ENCODE peak calls at places on chromosomes 2 and 18, in four cellular contexts. C is dorsolateral prefrontal cortex, V is Panc1, I is colonic mucosa. M is an unnamed sample.
A peak's percentile ranks its signal among the peaks of the same experiment; 100 is the strongest.

GRCh38 chr2:143452817-143453462 is 323.7 kb downstream of the ARHGAP15 start:
- DNase-seq in C (no peak), V (no peak), I (no peak), M (no peak)

GRCh38 chr2:98869272-98869641 is 66.8 kb downstream of the CRACDL start:
- DNase-seq in C (no peak), V (no peak), I (peak; percentile 90), M (no peak)

GRCh38 chr2:237307495-237307894 is 106.5 kb downstream of the COL6A3 start:
- DNase-seq in C (no peak), V (no peak), I (no peak), M (no peak)

GRCh38 chr2:141534671-141535359 is 596.0 kb downstream of the LRP1B start:
- DNase-seq in C (no peak), V (no peak), I (no peak), M (no peak)

GRCh38 chr2:45826889-45827635 is 175.6 kb downstream of the PRKCE start:
- DNase-seq in C (peak; percentile 31), V (no peak), I (no peak), M (no peak)

GRCh38 chr2:25618676-25619075 is 54.7 kb downstream of the DTNB start:
- DNase-seq in C (no peak), V (peak; percentile 75), I (no peak), M (no peak)

GRCh38 chr18:72543362-72544055 is 633 bp downstream of the CBLN2 start:
- DNase-seq in C (no peak), V (no peak), I (no peak), M (no peak)

GRCh38 chr2:218387369-218388194 is 5.5 kb downstream of the SLC11A1 start:
- DNase-seq in C (no peak), V (no peak), I (peak; percentile 85), M (peak; percentile 61)

GRCh38 chr2:61962095-61962984 is 56.9 kb downstream of the COMMD1 start:
- DNase-seq in C (no peak), V (no peak), I (peak; percentile 63), M (no peak)

GRCh38 chr2:951224-952006 is 766 bp downstream of the SNTG2 start:
- DNase-seq in C (no peak), V (no peak), I (no peak), M (no peak)

GRCh38 chr2:20444113-20444992 is 2.5 kb upstream of the RHOB start:
- DNase-seq in C (no peak), V (no peak), I (no peak), M (no peak)

GRCh38 chr2:37893327-37893726 is 31.8 kb upstream of the RMDN2 start:
- DNase-seq in C (no peak), V (no peak), I (no peak), M (no peak)

GRCh38 chr2:29844713-29845320 is 76.6 kb downstream of the ALK start:
- DNase-seq in C (no peak), V (no peak), I (no peak), M (no peak)

GRCh38 chr2:2744958-2745715 is 414.1 kb upstream of the MYT1L start:
- DNase-seq in C (no peak), V (no peak), I (no peak), M (no peak)

GRCh38 chr2:37589298-37589697 is 82.1 kb downstream of the CDC42EP3 start:
- DNase-seq in C (no peak), V (no peak), I (no peak), M (no peak)

GRCh38 chr2:122692400-122693083 is 937.1 kb downstream of the TSN start:
- DNase-seq in C (no peak), V (no peak), I (no peak), M (no peak)

GRCh38 chr2:189933911-189934399 is 128.6 kb downstream of the MSTN start:
- DNase-seq in C (no peak), V (no peak), I (no peak), M (peak; percentile 76)

GRCh38 chr18:52716926-52717325 is 376.9 kb downstream of the DCC start:
- DNase-seq in C (peak; percentile 17), V (no peak), I (peak; percentile 54), M (no peak)

GRCh38 chr18:72762505-72763122 is 105.2 kb downstream of the NETO1 start:
- DNase-seq in C (no peak), V (peak; percentile 30), I (no peak), M (peak; percentile 59)

GRCh38 chr2:105409717-105410116 is 10.9 kb upstream of the FHL2 start:
- DNase-seq in C (peak; percentile 77), V (no peak), I (no peak), M (peak; percentile 66)

GRCh38 chr2:150335596-150335995 is 151.9 kb downstream of the RND3 start:
- DNase-seq in C (no peak), V (no peak), I (no peak), M (no peak)

GRCh38 chr2:150601280-150602038 is 114.0 kb upstream of the RND3 start:
- DNase-seq in C (no peak), V (no peak), I (no peak), M (no peak)

GRCh38 chr18:59502222-59502898 is 143.3 kb upstream of the LMAN1 start:
- DNase-seq in C (no peak), V (no peak), I (no peak), M (peak; percentile 85)

GRCh38 chr2:239152916-239153305 is 247.9 kb downstream of the HDAC4 start:
- DNase-seq in C (no peak), V (no peak), I (no peak), M (no peak)

GRCh38 chr2:75047907-75048625 is 89.6 kb downstream of the POLE4 start:
- DNase-seq in C (no peak), V (no peak), I (no peak), M (no peak)

GRCh38 chr2:166293984-166294383 is 81.8 kb downstream of the SCN9A start:
- DNase-seq in C (no peak), V (no peak), I (no peak), M (no peak)

GRCh38 chr2:169928463-169928864 is 101.2 kb downstream of the UBR3 start:
- DNase-seq in C (no peak), V (peak; percentile 8), I (no peak), M (peak; percentile 16)

GRCh38 chr2:134455426-134455825 is 201.6 kb downstream of the MGAT5 start:
- DNase-seq in C (no peak), V (no peak), I (no peak), M (no peak)

GRCh38 chr18:5317186-5317585 is 21.7 kb upstream of the ZBTB14 start:
- DNase-seq in C (no peak), V (no peak), I (no peak), M (no peak)

GRCh38 chr2:97716695-97717617 is 3.6 kb downstream of the ZAP70 start:
- DNase-seq in C (no peak), V (no peak), I (no peak), M (no peak)

GRCh38 chr18:75109001-75109400 is 99.9 kb downstream of the PTGR3 start:
- DNase-seq in C (no peak), V (no peak), I (no peak), M (no peak)

GRCh38 chr2:232522014-232522854 is 2.0 kb downstream of the PRSS56 start:
- DNase-seq in C (peak; percentile 67), V (no peak), I (peak; percentile 57), M (no peak)

GRCh38 chr18:12288406-12288762 is 19.7 kb upstream of the TUBB6 start:
- DNase-seq in C (no peak), V (no peak), I (no peak), M (no peak)
- H3K27ac ChIP-seq in C (no peak overlapping the region), V (no peak overlapping the region), I (no peak overlapping the region), M (peak overlapping the region; percentile 99)

DNA sequence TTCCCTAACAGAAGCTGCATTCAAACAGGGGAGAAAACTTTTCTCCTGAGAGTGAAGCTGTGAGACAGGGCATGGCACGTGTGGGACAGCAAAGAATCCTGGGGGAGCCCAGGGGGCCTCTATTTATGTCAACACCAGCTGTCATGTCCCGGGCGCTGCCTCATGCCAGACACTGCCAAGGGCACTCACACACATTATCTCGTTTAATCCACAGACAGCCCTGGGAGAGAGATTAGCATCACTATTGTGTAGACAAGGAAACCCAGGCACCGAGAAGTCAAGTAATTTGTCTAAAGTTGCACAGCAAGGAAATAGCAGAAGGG is 8.2 kb upstream of the MAL start:
- DNase-seq in C (no peak), V (no peak), I (no peak), M (no peak)
- H3K27me3 ChIP-seq in C (no peaks in the 10 kb centered on the region), V (no peaks in the 10 kb centered on the region), I (no peaks in the 10 kb centered on the region), M (peaks cover 13% of the 10 kb centered on the region)

GRCh38 chr2:181850914-181851560 is 40.5 kb upstream of the ITPRID2 start:
- DNase-seq in C (no peak), V (no peak), I (no peak), M (no peak)
- H3K27ac ChIP-seq in C (no peak overlapping the region), V (peak overlapping the region; percentile 4), I (no peak overlapping the region), M (no peak overlapping the region)

GRCh38 chr18:79778291-79778791 is 19.4 kb upstream of the KCNG2 start:
- DNase-seq in C (no peak), V (no peak), I (no peak), M (no peak)

GRCh38 chr18:79779021-79779699 is 18.6 kb upstream of the KCNG2 start:
- DNase-seq in C (no peak), V (no peak), I (no peak), M (no peak)

GRCh38 chr18:79775441-79776221 is 22.1 kb upstream of the KCNG2 start:
- DNase-seq in C (no peak), V (no peak), I (no peak), M (no peak)

GRCh38 chr18:79774111-79774510 is 23.6 kb upstream of the KCNG2 start:
- DNase-seq in C (no peak), V (no peak), I (no peak), M (no peak)

DNA sequence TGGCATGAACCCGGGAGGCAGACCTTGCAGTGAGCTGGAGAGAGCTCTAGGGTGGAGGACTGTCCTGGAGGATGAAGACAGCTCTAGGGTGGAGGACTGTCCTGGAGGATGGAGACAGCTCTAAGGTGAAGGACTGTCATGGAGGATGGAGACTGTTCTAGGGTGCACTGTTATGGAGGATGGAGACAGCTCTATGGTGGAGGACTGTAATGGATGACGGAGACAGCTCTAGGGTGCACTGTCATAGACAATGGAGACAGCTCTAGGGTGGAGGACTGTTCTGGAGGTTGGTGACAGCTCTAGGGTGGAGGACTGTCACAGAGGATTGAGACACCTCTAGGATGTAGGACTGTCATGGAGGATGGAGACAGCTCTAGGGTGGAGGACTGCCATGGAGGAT is 21.1 kb upstream of the KCNG2 start:
- DNase-seq in C (no peak), V (no peak), I (no peak), M (no peak)
- H3K27me3 ChIP-seq in C (peaks cover 4% of the 10 kb centered on the region), V (peaks cover 39% of the 10 kb centered on the region), I (no peaks in the 10 kb centered on the region), M (peaks cover 24% of the 10 kb centered on the region)

DNA sequence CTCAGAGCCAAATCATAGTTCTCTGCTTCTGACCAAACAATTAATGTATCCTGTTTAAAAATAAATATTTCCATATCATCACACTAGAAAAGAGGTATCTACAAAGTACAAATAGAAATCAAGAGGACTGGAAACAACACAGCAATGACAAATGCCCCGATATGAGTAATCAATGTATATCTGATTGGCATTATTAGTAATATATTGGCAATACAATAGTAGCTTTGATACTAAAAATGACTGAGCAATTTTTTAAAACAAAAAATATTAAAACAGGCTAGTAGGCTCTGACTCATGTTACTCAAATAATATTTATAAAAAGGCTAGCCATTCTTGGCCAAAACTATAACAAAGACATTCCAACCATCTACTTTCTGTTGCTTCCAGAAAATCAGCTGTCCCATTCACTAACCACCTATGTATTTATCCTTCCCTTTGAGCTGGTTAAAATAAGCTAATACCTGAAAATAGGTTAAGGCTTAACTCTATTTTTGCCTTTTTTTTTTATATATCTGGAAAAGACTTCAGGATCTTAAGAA is 13.3 kb downstream of the PPP4R3B start:
- DNase-seq in C (no peak), V (no peak), I (no peak), M (no peak)
- H3K27ac ChIP-seq in C (no peak overlapping the region), V (no peak overlapping the region), I (no peak overlapping the region), M (peak overlapping the region; percentile 3)